ENCODE peak calls at places on chromosome 22, in five cellular contexts. I is H54; K is psoas muscle; P is ELR; D is effector memory CD8-positive, alpha-beta T cell. E is an unnamed sample.

GRCh38 chr22:33063611-33064010 is 5.4 kb upstream of the SYN3 start:
- DNase-seq in I (no peak), K (no peak), P (no peak), D (no peak), E (no peak)

GRCh38 chr22:49322861-49323622 is 504.6 kb downstream of the BRD1 start:
- DNase-seq in I (no peak), K (no peak), P (no peak), D (no peak), E (peak)

GRCh38 chr22:39800790-39801540 is 92.6 kb downstream of the ENTHD1 start:
- DNase-seq in I (no peak), K (no peak), P (no peak), D (no peak), E (no peak)

GRCh38 chr22:45435544-45436139 is 22.1 kb downstream of the RIBC2 start:
- DNase-seq in I (peak), K (peak), P (peak), D (peak), E (peak)

GRCh38 chr22:48490513-48491411 is 1336.9 kb downstream of the BRD1 start:
- DNase-seq in I (no peak), K (no peak), P (no peak), D (no peak), E (no peak)

GRCh38 chr22:23225724-23226496 is 45.6 kb downstream of the BCR start:
- DNase-seq in I (peak), K (peak), P (peak), D (no peak), E (no peak)

GRCh38 chr22:50236731-50237409 is 8.0 kb downstream of the TUBGCP6 start:
- DNase-seq in I (no peak), K (no peak), P (peak), D (no peak), E (peak)

GRCh38 chr22:45903355-45904149 is 73.4 kb downstream of the WNT7B start:
- DNase-seq in I (peak), K (no peak), P (peak), D (no peak), E (no peak)

GRCh38 chr22:50476819-50477344 is 2.0 kb upstream of the SBF1 start:
- DNase-seq in I (no peak), K (no peak), P (no peak), D (no peak), E (no peak)

GRCh38 chr22:29117799-29118477 is 45.1 kb downstream of the KREMEN1 start:
- DNase-seq in I (no peak), K (no peak), P (no peak), D (no peak), E (no peak)

GRCh38 chr22:41096841-41097240 is 4.4 kb downstream of the EP300 start:
- DNase-seq in I (no peak), K (no peak), P (no peak), D (no peak), E (no peak)

E was measured in H1.